ENCODE peak calls at places on chromosome 5, in four cellular contexts. M is HepG2, J is H1, I is GM12878. Q is an unnamed sample.
A peak's percentile ranks its signal among the peaks of the same experiment; 100 is the strongest.

GRCh38 chr5:172453986-172454354 is 355 bp downstream of the SH3PXD2B start:
- DNase-seq in M (no peak), I (no peak), J (no peak), Q (no peak)

GRCh38 chr5:132883261-132883834 is 9.9 kb downstream of the LEAP2 start:
- DNase-seq in J (no peak), M (peak; percentile 78), I (no peak), Q (no peak)

GRCh38 chr5:849651-850301 is 1.0 kb downstream of the ZDHHC11 start:
- DNase-seq in J (no peak), M (peak; percentile 92), I (no peak), Q (no peak)

GRCh38 chr5:30937070-30937469 is 256.4 kb upstream of the CDH6 start:
- DNase-seq in I (no peak), J (no peak), M (no peak), Q (no peak)

GRCh38 chr5:78533356-78533755 is 115.2 kb downstream of the LHFPL2 start:
- DNase-seq in I (no peak), J (no peak), M (peak; percentile 30), Q (no peak)

GRCh38 chr5:78611161-78611605 is 37.4 kb downstream of the LHFPL2 start:
- DNase-seq in M (no peak), I (no peak), J (peak; percentile 70), Q (no peak)

GRCh38 chr5:16412556-16412955 is 53.0 kb downstream of the ZNF622 start:
- DNase-seq in I (no peak), J (no peak), M (no peak), Q (no peak)

GRCh38 chr5:90161399-90161798 is 248.2 kb downstream of the CETN3 start:
- DNase-seq in I (no peak), M (peak; percentile 18), J (peak; percentile 52), Q (no peak)

GRCh38 chr5:179595916-179596315 is 27.6 kb downstream of the HNRNPH1 start:
- DNase-seq in I (no peak), M (no peak), J (no peak), Q (no peak)

GRCh38 chr5:45532826-45533624 is 163.2 kb downstream of the HCN1 start:
- DNase-seq in J (no peak), I (no peak), M (no peak), Q (no peak)

GRCh38 chr5:388266-389196 is 54.4 kb upstream of the EXOC3 start:
- DNase-seq in M (no peak), J (no peak), I (no peak), Q (no peak)

GRCh38 chr5:87300744-87301143 is 33.1 kb downstream of the RASA1 start:
- DNase-seq in M (peak; percentile 13), I (no peak), J (no peak), Q (no peak)

GRCh38 chr5:52859619-52860018 is 71.9 kb downstream of the ITGA1 start:
- DNase-seq in J (no peak), M (no peak), I (no peak), Q (no peak)

GRCh38 chr5:54651482-54652076 is 134.0 kb downstream of the SNX18 start:
- DNase-seq in J (no peak), I (no peak), M (no peak), Q (no peak)

GRCh38 chr5:127934791-127935256 is 148.7 kb upstream of the SLC12A2 start:
- DNase-seq in J (no peak), M (peak; percentile 97), I (no peak), Q (no peak)

GRCh38 chr5:32520326-32520725 is 65.0 kb upstream of the SUB1 start:
- DNase-seq in J (no peak), M (no peak), I (no peak), Q (no peak)

GRCh38 chr5:32566319-32567111 is 18.8 kb upstream of the SUB1 start:
- DNase-seq in J (no peak), I (no peak), M (peak; percentile 73), Q (no peak)

GRCh38 chr5:148780711-148781110 is 45.7 kb upstream of the ADRB2 start:
- DNase-seq in I (no peak), M (no peak), J (no peak), Q (no peak)

GRCh38 chr5:153660919-153661318 is 170.4 kb downstream of the GRIA1 start:
- DNase-seq in I (no peak), M (no peak), J (no peak), Q (no peak)

GRCh38 chr5:17359451-17359965 is 138.5 kb upstream of the TAF11L2 start:
- DNase-seq in I (no peak), M (no peak), J (no peak), Q (no peak)

GRCh38 chr5:62460578-62460983 is 48.0 kb downstream of the IPO11 start:
- DNase-seq in I (no peak), M (peak; percentile 35), J (no peak), Q (no peak)

GRCh38 chr5:123094227-123094918 is 5.3 kb downstream of the PRDM6 start:
- DNase-seq in J (no peak), I (no peak), M (no peak), Q (no peak)

GRCh38 chr5:132896685-132897084 is 23.2 kb downstream of the LEAP2 start:
- DNase-seq in I (no peak), M (no peak), J (no peak), Q (no peak)

GRCh38 chr5:132073231-132074013 is at the start of gene CSF2:
- DNase-seq in I (no peak), M (peak; percentile 45), J (no peak), Q (no peak)

GRCh38 chr5:132017738-132018625 is 6.5 kb upstream of the ACSL6 start:
- DNase-seq in I (no peak), M (no peak), J (peak; percentile 35), Q (no peak)

GRCh38 chr5:109413463-109413862 is 3.7 kb upstream of the PJA2 start:
- DNase-seq in J (no peak), I (no peak), M (peak; percentile 9), Q (no peak)

GRCh38 chr5:14956423-14957046 is 85.0 kb upstream of the ANKH start:
- DNase-seq in M (no peak), J (no peak), I (no peak), Q (no peak)

GRCh38 chr5:158056426-158056825 is 197.5 kb upstream of the CLINT1 start:
- DNase-seq in M (no peak), I (no peak), J (no peak), Q (no peak)

GRCh38 chr5:80246995-80247729 is 8.7 kb downstream of the SERINC5 start:
- DNase-seq in J (no peak), M (peak; percentile 73), I (peak; percentile 44), Q (no peak)

GRCh38 chr5:148735301-148735700 is 81.0 kb upstream of the HTR4 start:
- DNase-seq in J (no peak), M (no peak), I (no peak), Q (no peak)

GRCh38 chr5:119393746-119394145 is 37.9 kb downstream of the TNFAIP8 start:
- DNase-seq in J (no peak), M (no peak), I (no peak), Q (no peak)

GRCh38 chr5:7422262-7422661 is 26.3 kb downstream of the ADCY2 start:
- DNase-seq in M (no peak), J (no peak), I (no peak), Q (no peak)
- TF ChIP-seq POLR2AphosphoS5 in M (no peak), J (no peak), I (no peak), Q (no peak)

DNA sequence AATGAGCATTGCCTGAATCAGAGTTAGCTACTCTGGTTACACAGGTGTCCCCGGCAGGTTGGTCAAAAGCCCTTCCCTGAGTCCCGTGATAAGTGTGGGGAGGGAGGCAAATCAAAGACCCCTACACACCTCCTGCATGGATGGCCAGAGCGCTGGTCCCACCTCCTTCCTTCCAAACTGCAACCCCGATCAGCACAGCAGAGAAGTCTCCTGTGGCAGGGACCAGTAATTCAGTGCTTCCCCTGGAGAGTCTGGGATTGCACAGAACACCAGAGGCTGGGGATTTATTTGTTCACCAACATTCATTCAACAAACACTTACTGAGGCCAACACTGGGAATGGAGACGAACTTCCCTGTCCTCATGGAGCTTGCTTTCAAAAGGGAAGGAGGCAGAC is 46.2 kb downstream of the NSUN2 start:
- DNase-seq in J (no peak), M (no peak), I (no peak), Q (no peak)
- TF ChIP-seq TAF1 in J (no peak), M (no peak), I (no peak), Q (no peak)

GRCh38 chr5:173616577-173617118 is at the start of gene BOD1:
- DNase-seq in J (peak; percentile 92), M (peak; percentile 96), I (peak; percentile 95), Q (peak; percentile 77)
- TF ChIP-seq POLR2A in J (no peak), M (peak; percentile 50), I (peak; percentile 68), Q (no peak)

GRCh38 chr5:178357127-178357526 is 124.5 kb upstream of the PHYKPL start:
- DNase-seq in J (peak; percentile 82), I (no peak), M (no peak), Q (no peak)
- TF ChIP-seq POLR2AphosphoS5 in J (no peak), I (no peak), M (no peak), Q (no peak)

DNA sequence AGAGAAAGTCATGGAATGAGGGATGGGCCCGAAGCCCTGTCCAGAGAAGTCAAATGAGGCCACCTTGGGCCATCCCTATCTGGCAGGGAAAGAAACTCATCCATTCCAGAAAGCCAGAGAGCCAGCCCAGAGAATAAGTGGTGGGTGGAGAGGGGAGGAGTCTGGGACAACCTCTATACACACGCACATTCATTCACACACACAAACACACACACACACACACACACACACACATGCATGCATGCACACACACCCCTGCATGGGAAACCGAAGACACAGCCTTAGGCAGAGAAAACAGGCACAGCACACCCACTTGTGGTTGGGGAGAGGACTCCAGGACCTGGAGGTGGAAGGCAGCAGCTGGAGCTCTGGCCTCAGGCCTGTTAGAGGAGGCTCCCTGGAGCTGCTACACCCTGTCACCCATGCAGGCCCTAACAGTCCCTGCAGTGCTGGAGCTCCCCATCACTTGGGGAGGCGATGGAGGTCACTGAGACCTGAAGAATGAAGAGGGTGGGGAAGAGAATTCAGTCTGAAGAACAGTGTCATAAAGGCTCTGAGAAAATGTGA is 38.0 kb downstream of the TGFBI start:
- DNase-seq in J (no peak), I (no peak), M (peak; percentile 73), Q (no peak)
- TF ChIP-seq TAF1 in J (no peak), I (no peak), M (no peak), Q (no peak)

GRCh38 chr5:67474597-67475238 is 278.1 kb upstream of the CD180 start:
- DNase-seq in J (no peak), M (no peak), I (no peak), Q (no peak)
- TF ChIP-seq POLR2A in J (no peak), M (no peak), I (no peak), Q (no peak)

GRCh38 chr5:73288803-73289720 is 116.1 kb downstream of the TMEM174 start:
- DNase-seq in M (no peak), I (no peak), J (no peak), Q (no peak)
- TF ChIP-seq POLR2AphosphoS5 in M (no peak), I (no peak), J (no peak), Q (no peak)

GRCh38 chr5:96626956-96627355 is 35.2 kb upstream of the CAST start:
- DNase-seq in J (no peak), M (peak; percentile 18), I (no peak), Q (no peak)

GRCh38 chr5:96633820-96634219 is 28.4 kb upstream of the CAST start:
- DNase-seq in M (no peak), I (no peak), J (no peak), Q (no peak)

GRCh38 chr5:96628406-96628805 is 33.8 kb upstream of the CAST start:
- DNase-seq in M (no peak), I (no peak), J (no peak), Q (no peak)

GRCh38 chr5:96627792-96628191 is 34.4 kb upstream of the CAST start:
- DNase-seq in J (no peak), I (no peak), M (peak; percentile 54), Q (no peak)

GRCh38 chr5:96629774-96630173 is 32.4 kb upstream of the CAST start:
- DNase-seq in J (no peak), I (no peak), M (peak; percentile 7), Q (no peak)
- TF ChIP-seq TAF1 in J (no peak), I (no peak), M (no peak), Q (no peak)

GRCh38 chr5:115169392-115170127 is at the start of gene TRIM36:
- DNase-seq in M (peak; percentile 79), J (peak; percentile 99), I (peak; percentile 50), Q (peak; percentile 74)
- TF ChIP-seq POLR2A in M (peak; percentile 60), J (peak; percentile 84), I (peak; percentile 48), Q (no peak)

Q was measured in GM12892.